ENCODE peak calls at places on chromosomes 12 and 14, in six cellular contexts. One of them, this sample, is unnamed.

GRCh38 chr12:46187023-46187422 is 81.8 kb downstream of the SLC38A1 start:
- DNase-seq in thoracic aorta: no peak
- DNase-seq in naive thymus-derived CD4-positive, alpha-beta T cell: no peak
- DNase-seq in CD8-positive, alpha-beta memory T cell: no peak
- DNase-seq in neural progenitor cell: no peak
- DNase-seq in ascending aorta: no peak
- DNase-seq in this sample: no peak

GRCh38 chr12:75854681-75855309 is 176.8 kb downstream of the PHLDA1 start:
- DNase-seq in thoracic aorta: no peak
- DNase-seq in naive thymus-derived CD4-positive, alpha-beta T cell: no peak
- DNase-seq in CD8-positive, alpha-beta memory T cell: no peak
- DNase-seq in neural progenitor cell: no peak
- DNase-seq in ascending aorta: no peak
- DNase-seq in this sample: no peak

GRCh38 chr12:28258998-28259397 is 68.7 kb downstream of the CCDC91 start:
- DNase-seq in thoracic aorta: no peak
- DNase-seq in naive thymus-derived CD4-positive, alpha-beta T cell: no peak
- DNase-seq in CD8-positive, alpha-beta memory T cell: no peak
- DNase-seq in neural progenitor cell: no peak
- DNase-seq in ascending aorta: no peak
- DNase-seq in this sample: no peak

GRCh38 chr12:58500399-58500798 is 419.9 kb downstream of the LRIG3 start:
- DNase-seq in thoracic aorta: no peak
- DNase-seq in naive thymus-derived CD4-positive, alpha-beta T cell: no peak
- DNase-seq in CD8-positive, alpha-beta memory T cell: no peak
- DNase-seq in neural progenitor cell: no peak
- DNase-seq in ascending aorta: no peak
- DNase-seq in this sample: no peak

GRCh38 chr14:34380446-34380845 is 81.6 kb downstream of the SPTSSA start:
- DNase-seq in thoracic aorta: no peak
- DNase-seq in naive thymus-derived CD4-positive, alpha-beta T cell: no peak
- DNase-seq in CD8-positive, alpha-beta memory T cell: no peak
- DNase-seq in neural progenitor cell: no peak
- DNase-seq in ascending aorta: no peak
- DNase-seq in this sample: no peak

GRCh38 chr12:107130830-107131760 is 37.7 kb upstream of the CRY1 start:
- DNase-seq in thoracic aorta: no peak
- DNase-seq in naive thymus-derived CD4-positive, alpha-beta T cell: peak; percentile 4
- DNase-seq in CD8-positive, alpha-beta memory T cell: no peak
- DNase-seq in neural progenitor cell: no peak
- DNase-seq in ascending aorta: no peak
- DNase-seq in this sample: no peak

GRCh38 chr12:130993759-130994670 is 40.3 kb downstream of the ADGRD1 start:
- DNase-seq in thoracic aorta: no peak
- DNase-seq in naive thymus-derived CD4-positive, alpha-beta T cell: no peak
- DNase-seq in CD8-positive, alpha-beta memory T cell: no peak
- DNase-seq in neural progenitor cell: no peak
- DNase-seq in ascending aorta: no peak
- DNase-seq in this sample: no peak

GRCh38 chr14:78674820-78675219 is 504.6 kb downstream of the NRXN3 start:
- DNase-seq in thoracic aorta: no peak
- DNase-seq in naive thymus-derived CD4-positive, alpha-beta T cell: no peak
- DNase-seq in CD8-positive, alpha-beta memory T cell: no peak
- DNase-seq in neural progenitor cell: no peak
- DNase-seq in ascending aorta: no peak
- DNase-seq in this sample: no peak

GRCh38 chr12:114425031-114425626 is 19.2 kb upstream of the TBX5 start:
- DNase-seq in thoracic aorta: no peak
- DNase-seq in naive thymus-derived CD4-positive, alpha-beta T cell: no peak
- DNase-seq in CD8-positive, alpha-beta memory T cell: no peak
- DNase-seq in neural progenitor cell: no peak
- DNase-seq in ascending aorta: no peak
- DNase-seq in this sample: no peak

GRCh38 chr12:90987101-90987500 is 17.7 kb downstream of the EPYC start:
- DNase-seq in thoracic aorta: no peak
- DNase-seq in naive thymus-derived CD4-positive, alpha-beta T cell: no peak
- DNase-seq in CD8-positive, alpha-beta memory T cell: no peak
- DNase-seq in neural progenitor cell: no peak
- DNase-seq in ascending aorta: no peak
- DNase-seq in this sample: no peak

GRCh38 chr12:50505945-50506344 is 1.2 kb downstream of the DIP2B start:
- DNase-seq in thoracic aorta: no peak
- DNase-seq in naive thymus-derived CD4-positive, alpha-beta T cell: no peak
- DNase-seq in CD8-positive, alpha-beta memory T cell: no peak
- DNase-seq in neural progenitor cell: peak; percentile 16
- DNase-seq in ascending aorta: peak; percentile 21
- DNase-seq in this sample: no peak

GRCh38 chr12:9943244-9943643 is 11.1 kb upstream of the CLEC2A start:
- DNase-seq in thoracic aorta: no peak
- DNase-seq in naive thymus-derived CD4-positive, alpha-beta T cell: no peak
- DNase-seq in CD8-positive, alpha-beta memory T cell: peak; percentile 56
- DNase-seq in neural progenitor cell: no peak
- DNase-seq in ascending aorta: no peak
- DNase-seq in this sample: no peak

GRCh38 chr12:32444895-32445294 is 45.5 kb downstream of the FGD4 start:
- DNase-seq in thoracic aorta: no peak
- DNase-seq in naive thymus-derived CD4-positive, alpha-beta T cell: no peak
- DNase-seq in CD8-positive, alpha-beta memory T cell: no peak
- DNase-seq in neural progenitor cell: peak; percentile 29
- DNase-seq in ascending aorta: no peak
- DNase-seq in this sample: no peak

DNA sequence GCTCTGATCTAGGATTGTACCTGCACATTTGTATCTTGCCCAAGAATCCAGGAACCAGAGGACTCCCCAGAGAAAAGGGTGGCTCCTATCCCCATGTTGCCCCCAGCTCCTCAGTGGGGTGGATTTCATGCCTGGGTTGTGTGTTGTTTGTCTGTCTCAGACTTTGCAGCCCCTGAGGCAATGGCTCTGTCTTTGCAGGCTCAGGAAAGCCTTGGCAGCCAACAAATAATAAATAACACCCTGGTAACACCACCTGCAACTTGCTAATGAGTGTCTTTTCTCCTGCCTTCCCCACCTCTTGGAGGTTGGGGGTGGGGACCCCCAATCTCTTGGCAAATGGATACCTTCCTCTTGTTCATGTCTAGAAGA is 65.2 kb upstream of the CISTR start:
- DNase-seq in thoracic aorta: no peak
- DNase-seq in naive thymus-derived CD4-positive, alpha-beta T cell: no peak
- DNase-seq in CD8-positive, alpha-beta memory T cell: no peak
- DNase-seq in neural progenitor cell: no peak
- DNase-seq in ascending aorta: no peak
- DNase-seq in this sample: no peak
- H3K27me3 ChIP-seq in thoracic aorta: no peaks in the 10 kb centered on the region
- H3K27me3 ChIP-seq in naive thymus-derived CD4-positive, alpha-beta T cell: no peaks in the 10 kb centered on the region
- H3K27me3 ChIP-seq in CD8-positive, alpha-beta memory T cell: peaks cover 25% of the 10 kb centered on the region
- H3K27me3 ChIP-seq in neural progenitor cell: peaks cover 96% of the 10 kb centered on the region
- H3K27me3 ChIP-seq in ascending aorta: no peaks in the 10 kb centered on the region
- H3K27me3 ChIP-seq in this sample: peaks cover 7% of the 10 kb centered on the region

GRCh38 chr12:124233041-124233836 is 61.7 kb upstream of the RFLNA start:
- DNase-seq in thoracic aorta: no peak
- DNase-seq in naive thymus-derived CD4-positive, alpha-beta T cell: no peak
- DNase-seq in CD8-positive, alpha-beta memory T cell: no peak
- DNase-seq in neural progenitor cell: no peak
- DNase-seq in ascending aorta: no peak
- DNase-seq in this sample: no peak
- H3K4me1 ChIP-seq in thoracic aorta: no peaks in the 10 kb centered on the region
- H3K4me1 ChIP-seq in naive thymus-derived CD4-positive, alpha-beta T cell: no peaks in the 10 kb centered on the region
- H3K4me1 ChIP-seq in CD8-positive, alpha-beta memory T cell: no peaks in the 10 kb centered on the region
- H3K4me1 ChIP-seq in neural progenitor cell: peaks cover 23% of the 10 kb centered on the region
- H3K4me1 ChIP-seq in ascending aorta: no peaks in the 10 kb centered on the region
- H3K4me1 ChIP-seq in this sample: no peaks in the 10 kb centered on the region

DNA sequence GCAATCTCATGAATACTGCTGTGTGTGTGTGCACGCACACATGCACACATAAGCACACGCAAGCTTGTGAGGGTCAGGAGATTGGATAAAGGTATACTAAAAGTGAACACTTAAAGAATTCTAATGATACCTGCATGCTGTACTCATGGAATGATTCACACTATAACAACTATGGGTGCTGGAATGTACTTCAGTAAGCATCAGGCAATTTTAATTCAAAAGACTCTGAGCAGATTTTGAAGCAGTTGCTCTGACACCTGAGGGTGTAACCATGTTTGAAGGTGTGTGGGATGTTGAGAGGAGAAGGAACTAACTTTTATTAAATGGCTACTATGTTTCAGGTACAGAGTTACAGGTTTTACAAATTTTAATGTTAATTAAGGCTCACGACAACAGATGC is 61.6 kb downstream of the GARIN6 start:
- DNase-seq in thoracic aorta: no peak
- DNase-seq in naive thymus-derived CD4-positive, alpha-beta T cell: no peak
- DNase-seq in CD8-positive, alpha-beta memory T cell: no peak
- DNase-seq in neural progenitor cell: no peak
- DNase-seq in ascending aorta: no peak
- DNase-seq in this sample: no peak
- H3K27me3 ChIP-seq in thoracic aorta: no peaks in the 10 kb centered on the region
- H3K27me3 ChIP-seq in naive thymus-derived CD4-positive, alpha-beta T cell: no peaks in the 10 kb centered on the region
- H3K27me3 ChIP-seq in CD8-positive, alpha-beta memory T cell: no peaks in the 10 kb centered on the region
- H3K27me3 ChIP-seq in neural progenitor cell: no peaks in the 10 kb centered on the region
- H3K27me3 ChIP-seq in ascending aorta: no peaks in the 10 kb centered on the region
- H3K27me3 ChIP-seq in this sample: no peaks in the 10 kb centered on the region

DNA sequence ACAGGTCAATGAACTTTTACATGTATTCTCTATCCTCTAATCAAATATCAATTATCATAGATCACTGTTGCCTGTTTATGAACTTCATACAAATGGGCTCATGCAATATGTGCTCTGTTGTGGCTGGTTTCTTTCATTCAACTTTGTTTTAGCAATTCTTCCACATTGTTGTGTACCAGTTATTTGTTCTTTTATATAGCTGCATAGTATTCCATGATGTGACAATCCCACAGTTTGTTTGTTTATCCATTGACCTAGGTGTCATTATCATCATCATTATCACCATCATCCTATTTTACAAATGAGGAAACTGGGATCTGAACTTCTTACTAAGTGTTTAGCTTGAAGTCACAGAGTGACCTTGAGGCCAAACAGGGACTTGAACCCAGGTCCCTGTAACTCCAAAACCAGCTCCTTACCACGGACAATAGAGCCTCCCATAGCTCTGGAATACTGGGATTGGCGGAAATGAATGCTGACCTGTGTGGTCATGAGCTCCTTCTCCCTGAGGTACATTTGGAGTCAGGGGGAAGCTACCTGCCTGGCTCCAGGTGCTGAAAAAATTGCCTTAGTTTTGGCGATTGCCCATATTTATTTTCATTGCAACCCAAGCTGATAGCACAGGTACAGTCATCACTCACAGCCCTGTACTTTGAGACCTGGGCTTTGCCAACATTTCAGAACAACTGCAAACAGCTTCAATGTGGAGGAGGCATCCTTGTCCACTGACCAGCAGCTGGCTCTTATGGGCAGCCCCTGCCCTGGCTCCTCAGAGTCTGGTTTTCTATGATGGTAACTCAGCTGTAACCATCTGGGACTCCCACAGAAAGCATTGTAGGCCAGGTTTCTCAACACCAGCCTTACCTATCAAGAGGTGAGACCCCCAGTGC is 9.2 kb downstream of the ZFP36L1 start:
- DNase-seq in thoracic aorta: no peak
- DNase-seq in naive thymus-derived CD4-positive, alpha-beta T cell: no peak
- DNase-seq in CD8-positive, alpha-beta memory T cell: no peak
- DNase-seq in neural progenitor cell: no peak
- DNase-seq in ascending aorta: no peak
- DNase-seq in this sample: no peak
- H3K4me1 ChIP-seq in thoracic aorta: peaks cover 26% of the 10 kb centered on the region
- H3K4me1 ChIP-seq in naive thymus-derived CD4-positive, alpha-beta T cell: peaks cover 81% of the 10 kb centered on the region
- H3K4me1 ChIP-seq in CD8-positive, alpha-beta memory T cell: peaks cover 97% of the 10 kb centered on the region
- H3K4me1 ChIP-seq in neural progenitor cell: peaks cover 28% of the 10 kb centered on the region
- H3K4me1 ChIP-seq in ascending aorta: peaks cover 11% of the 10 kb centered on the region
- H3K4me1 ChIP-seq in this sample: peaks cover 75% of the 10 kb centered on the region

GRCh38 chr12:98724384-98725155 is 79.5 kb downstream of the APAF1 start:
- DNase-seq in thoracic aorta: no peak
- DNase-seq in naive thymus-derived CD4-positive, alpha-beta T cell: no peak
- DNase-seq in CD8-positive, alpha-beta memory T cell: no peak
- DNase-seq in neural progenitor cell: no peak
- DNase-seq in ascending aorta: no peak
- DNase-seq in this sample: no peak

GRCh38 chr12:98721204-98721702 is 76.2 kb downstream of the APAF1 start:
- DNase-seq in thoracic aorta: no peak
- DNase-seq in naive thymus-derived CD4-positive, alpha-beta T cell: no peak
- DNase-seq in CD8-positive, alpha-beta memory T cell: no peak
- DNase-seq in neural progenitor cell: no peak
- DNase-seq in ascending aorta: no peak
- DNase-seq in this sample: no peak

GRCh38 chr12:98725481-98726247 is 80.6 kb downstream of the APAF1 start:
- DNase-seq in thoracic aorta: no peak
- DNase-seq in naive thymus-derived CD4-positive, alpha-beta T cell: no peak
- DNase-seq in CD8-positive, alpha-beta memory T cell: no peak
- DNase-seq in neural progenitor cell: peak; percentile 66
- DNase-seq in ascending aorta: no peak
- DNase-seq in this sample: no peak

GRCh38 chr12:98727196-98727595 is 82.1 kb downstream of the APAF1 start:
- DNase-seq in thoracic aorta: no peak
- DNase-seq in naive thymus-derived CD4-positive, alpha-beta T cell: no peak
- DNase-seq in CD8-positive, alpha-beta memory T cell: no peak
- DNase-seq in neural progenitor cell: no peak
- DNase-seq in ascending aorta: no peak
- DNase-seq in this sample: no peak
- H3K27me3 ChIP-seq in thoracic aorta: no peaks in the 10 kb centered on the region
- H3K27me3 ChIP-seq in naive thymus-derived CD4-positive, alpha-beta T cell: no peaks in the 10 kb centered on the region
- H3K27me3 ChIP-seq in CD8-positive, alpha-beta memory T cell: no peaks in the 10 kb centered on the region
- H3K27me3 ChIP-seq in neural progenitor cell: no peaks in the 10 kb centered on the region
- H3K27me3 ChIP-seq in ascending aorta: no peaks in the 10 kb centered on the region
- H3K27me3 ChIP-seq in this sample: no peaks in the 10 kb centered on the region

GRCh38 chr14:86015511-86015910 is 485.6 kb downstream of the FLRT2 start:
- DNase-seq in thoracic aorta: no peak
- DNase-seq in naive thymus-derived CD4-positive, alpha-beta T cell: no peak
- DNase-seq in CD8-positive, alpha-beta memory T cell: no peak
- DNase-seq in neural progenitor cell: no peak
- DNase-seq in ascending aorta: no peak
- DNase-seq in this sample: no peak
- H3K4me1 ChIP-seq in thoracic aorta: no peaks in the 10 kb centered on the region
- H3K4me1 ChIP-seq in naive thymus-derived CD4-positive, alpha-beta T cell: no peaks in the 10 kb centered on the region
- H3K4me1 ChIP-seq in CD8-positive, alpha-beta memory T cell: no peaks in the 10 kb centered on the region
- H3K4me1 ChIP-seq in neural progenitor cell: peaks cover 31% of the 10 kb centered on the region
- H3K4me1 ChIP-seq in ascending aorta: no peaks in the 10 kb centered on the region
- H3K4me1 ChIP-seq in this sample: no peaks in the 10 kb centered on the region

GRCh38 chr14:101559250-101559623 is 2.1 kb upstream of the DIO3 start:
- DNase-seq in thoracic aorta: no peak
- DNase-seq in naive thymus-derived CD4-positive, alpha-beta T cell: no peak
- DNase-seq in CD8-positive, alpha-beta memory T cell: no peak
- DNase-seq in neural progenitor cell: no peak
- DNase-seq in ascending aorta: no peak
- DNase-seq in this sample: no peak

GRCh38 chr14:101560534-101561113 is 671 bp upstream of the DIO3 start:
- DNase-seq in thoracic aorta: no peak
- DNase-seq in naive thymus-derived CD4-positive, alpha-beta T cell: no peak
- DNase-seq in CD8-positive, alpha-beta memory T cell: no peak
- DNase-seq in neural progenitor cell: no peak
- DNase-seq in ascending aorta: no peak
- DNase-seq in this sample: no peak

GRCh38 chr14:101558739-101559240 is 2.5 kb upstream of the DIO3 start:
- DNase-seq in thoracic aorta: no peak
- DNase-seq in naive thymus-derived CD4-positive, alpha-beta T cell: no peak
- DNase-seq in CD8-positive, alpha-beta memory T cell: no peak
- DNase-seq in neural progenitor cell: no peak
- DNase-seq in ascending aorta: no peak
- DNase-seq in this sample: no peak

GRCh38 chr14:101561145-101561896 is at the start of gene DIO3:
- DNase-seq in thoracic aorta: no peak
- DNase-seq in naive thymus-derived CD4-positive, alpha-beta T cell: no peak
- DNase-seq in CD8-positive, alpha-beta memory T cell: no peak
- DNase-seq in neural progenitor cell: peak; percentile 96
- DNase-seq in ascending aorta: no peak
- DNase-seq in this sample: no peak

GRCh38 chr14:101559624-101560533 is 1.4 kb upstream of the DIO3 start:
- DNase-seq in thoracic aorta: no peak
- DNase-seq in naive thymus-derived CD4-positive, alpha-beta T cell: no peak
- DNase-seq in CD8-positive, alpha-beta memory T cell: no peak
- DNase-seq in neural progenitor cell: peak; percentile 84
- DNase-seq in ascending aorta: no peak
- DNase-seq in this sample: no peak
- H3K27me3 ChIP-seq in thoracic aorta: no peaks in the 10 kb centered on the region
- H3K27me3 ChIP-seq in naive thymus-derived CD4-positive, alpha-beta T cell: no peaks in the 10 kb centered on the region
- H3K27me3 ChIP-seq in CD8-positive, alpha-beta memory T cell: peaks cover 11% of the 10 kb centered on the region
- H3K27me3 ChIP-seq in neural progenitor cell: peaks cover 96% of the 10 kb centered on the region
- H3K27me3 ChIP-seq in ascending aorta: peaks cover 25% of the 10 kb centered on the region
- H3K27me3 ChIP-seq in this sample: peaks cover 8% of the 10 kb centered on the region

This sample was measured in effector memory CD4-positive, alpha-beta T cell.